ENCODE peak calls at places on chromosomes 12 and 14, in four cellular contexts. U, O, G and R are unnamed samples. For H3K4me1, the result is how much of the 10 kb centered on the place peaks cover.

GRCh38 chr12:52231305-52232232 is 1.5 kb upstream of the KRT7 start:
- DNase-seq in U (peak), G (peak), O (no peak), R (no peak)

GRCh38 chr14:79419571-79420327 is 791.6 kb downstream of the DIO2 start:
- DNase-seq in O (no peak), G (no peak), U (no peak), R (no peak)

GRCh38 chr14:72045271-72045670 is 113.0 kb downstream of the RGS6 start:
- DNase-seq in G (no peak), U (no peak), O (no peak), R (no peak)

GRCh38 chr12:28159688-28160087 is 30.6 kb upstream of the CCDC91 start:
- DNase-seq in G (no peak), O (no peak), U (no peak), R (no peak)

GRCh38 chr14:22556021-22556989 is 32.7 kb downstream of the DAD1 start:
- DNase-seq in G (peak), U (peak), O (peak), R (peak)

GRCh38 chr14:22168092-22168955 is 420.7 kb downstream of the DAD1 start:
- DNase-seq in O (no peak), G (no peak), U (no peak), R (peak)

GRCh38 chr14:22565391-22565945 is 23.6 kb downstream of the DAD1 start:
- DNase-seq in U (no peak), G (no peak), O (no peak), R (no peak)

GRCh38 chr14:98370352-98370751 is 901.6 kb downstream of the BCL11B start:
- DNase-seq in O (no peak), U (peak), G (no peak), R (no peak)

GRCh38 chr12:52971701-52972329 is 22.9 kb downstream of the KRT18 start:
- DNase-seq in G (peak), O (no peak), U (peak), R (no peak)

GRCh38 chr12:122508163-122508562 is 7.4 kb upstream of the ZCCHC8 start:
- DNase-seq in G (no peak), U (no peak), O (no peak), R (no peak)

GRCh38 chr14:92819011-92819410 is 24.9 kb downstream of the GOLGA5 start:
- DNase-seq in G (no peak), O (no peak), U (no peak), R (no peak)

GRCh38 chr12:89353188-89353822 is 1.0 kb upstream of the DUSP6 start:
- DNase-seq in G (peak), O (peak), U (no peak), R (peak)

GRCh38 chr14:91223028-91223783 is 21.3 kb downstream of the GPR68 start:
- DNase-seq in O (no peak), U (peak), G (no peak), R (no peak)

GRCh38 chr14:55701638-55702037 is 121.6 kb downstream of the KTN1 start:
- DNase-seq in O (no peak), G (no peak), U (peak), R (no peak)

GRCh38 chr12:67797316-67797741 is 148.8 kb downstream of the DYRK2 start:
- DNase-seq in O (no peak), U (no peak), G (no peak), R (no peak)

GRCh38 chr12:30286345-30286926 is 409.2 kb downstream of the IPO8 start:
- DNase-seq in U (peak), O (peak), G (no peak), R (no peak)

GRCh38 chr14:67429651-67430205 is 17.8 kb upstream of the PLEK2 start:
- DNase-seq in G (no peak), O (no peak), U (no peak), R (no peak)

GRCh38 chr12:38392584-38393144 is 76.1 kb downstream of the ALG10B start:
- DNase-seq in G (peak), U (peak), O (peak), R (no peak)

GRCh38 chr12:113239811-113240331 is 18.6 kb downstream of the TPCN1 start:
- DNase-seq in G (no peak), U (no peak), O (no peak), R (no peak)

GRCh38 chr12:58554522-58555157 is 365.7 kb downstream of the LRIG3 start:
- DNase-seq in U (no peak), O (no peak), G (no peak), R (no peak)

GRCh38 chr12:4243098-4243795 is 30.3 kb upstream of the CCND2 start:
- DNase-seq in O (no peak), G (no peak), U (no peak), R (no peak)

GRCh38 chr12:26465419-26466097 is 270.2 kb downstream of the SSPN start:
- DNase-seq in U (no peak), O (no peak), G (no peak), R (no peak)

GRCh38 chr12:45732250-45732649 is 2.7 kb downstream of the ARID2 start:
- DNase-seq in U (peak), G (no peak), O (peak), R (peak)

GRCh38 chr14:68943107-68943506 is 36.0 kb downstream of the ACTN1 start:
- DNase-seq in O (no peak), U (no peak), G (no peak), R (no peak)
- H3K4me1 ChIP-seq in O (under half), U (half or more), G (half or more), R (under half)

GRCh38 chr14:28772613-28773012 is 6.0 kb downstream of the FOXG1 start:
- DNase-seq in G (no peak), O (no peak), U (no peak), R (no peak)

GRCh38 chr14:28776482-28777266 is 10.1 kb downstream of the FOXG1 start:
- DNase-seq in G (no peak), O (no peak), U (no peak), R (no peak)

GRCh38 chr14:28774764-28775738 is 8.5 kb downstream of the FOXG1 start:
- DNase-seq in U (no peak), G (no peak), O (no peak), R (no peak)

GRCh38 chr14:28773176-28773575 is 6.6 kb downstream of the FOXG1 start:
- DNase-seq in G (no peak), U (no peak), O (no peak), R (no peak)

DNA sequence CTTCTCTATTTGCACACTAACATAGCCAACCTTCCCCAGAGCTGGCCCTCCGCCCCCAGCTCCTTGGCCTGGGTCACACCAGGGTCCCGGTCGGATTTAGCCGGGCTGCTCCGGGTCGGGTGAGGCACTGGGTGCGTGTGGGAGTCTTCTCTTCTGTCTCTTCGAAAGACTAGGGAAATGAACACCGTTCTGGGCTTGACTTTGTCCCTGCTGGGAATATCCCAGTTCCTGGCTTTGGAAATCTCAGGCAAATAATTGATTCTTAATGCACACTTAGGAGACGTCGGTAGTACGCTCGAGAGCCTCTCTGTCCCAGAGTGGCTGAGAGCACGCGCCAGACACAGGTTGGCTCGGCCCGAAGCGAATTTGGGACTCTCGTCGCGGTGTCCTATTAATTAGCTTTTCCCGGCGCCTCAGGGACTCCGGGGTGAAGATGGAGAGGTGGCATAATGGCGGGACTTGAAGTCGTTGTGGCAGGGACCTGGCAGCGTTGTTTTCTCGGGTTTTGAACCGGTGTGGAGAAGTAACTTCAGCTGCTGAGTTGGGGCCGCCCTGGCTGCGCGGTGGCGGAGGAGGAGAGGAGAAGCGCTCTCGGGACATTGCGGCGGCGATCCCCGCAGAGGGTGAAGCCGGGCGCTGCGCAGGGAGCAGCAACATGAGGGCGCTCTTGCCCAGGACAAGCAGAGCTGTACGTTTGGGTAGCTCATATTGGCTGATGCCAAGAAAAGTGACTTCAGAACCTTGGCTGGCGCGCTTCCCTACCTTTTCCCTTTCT is 7.5 kb downstream of the FOXG1 start:
- DNase-seq in U (no peak), O (no peak), G (no peak), R (no peak)
- TF ChIP-seq EZH2 in U (peak), O (no peak), G (no peak), R (no peak)

DNA sequence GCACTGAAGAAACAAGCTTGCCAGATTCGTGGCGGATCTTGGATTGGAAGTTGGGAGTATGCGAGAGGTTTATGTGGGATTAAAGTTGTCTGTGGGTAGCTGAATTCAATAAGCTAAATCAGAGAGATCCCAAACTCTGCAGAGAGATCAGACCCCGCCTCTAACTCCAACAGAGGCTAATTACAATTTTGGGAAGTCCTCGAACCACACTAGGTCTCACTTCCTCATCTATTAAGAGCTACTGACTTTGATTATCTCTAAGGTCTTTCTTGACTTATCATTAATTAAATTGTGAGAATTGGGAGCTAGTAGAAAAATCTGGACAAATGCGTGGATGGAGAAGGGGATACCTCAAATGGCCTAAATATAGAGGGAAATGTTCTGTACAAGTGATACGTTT is 9.1 kb downstream of the NTF3 start:
- DNase-seq in O (no peak), G (no peak), U (no peak), R (no peak)
- H3K4me3 ChIP-seq in O (no peak), G (no peak), U (no peak), R (no peak)

GRCh38 chr14:20971705-20972021 is 16.4 kb downstream of the RNASE2 start:
- DNase-seq in G (no peak), O (no peak), U (no peak), R (no peak)

GRCh38 chr14:20970647-20970982 is 15.3 kb downstream of the RNASE2 start:
- DNase-seq in U (no peak), O (no peak), G (no peak), R (no peak)

GRCh38 chr14:20970983-20971704 is 15.9 kb downstream of the RNASE2 start:
- DNase-seq in G (peak), O (peak), U (peak), R (peak)

GRCh38 chr14:20976291-20976690 is 13.5 kb upstream of the METTL17 start:
- DNase-seq in G (no peak), U (no peak), O (no peak), R (no peak)

GRCh38 chr14:20973501-20973900 is 16.3 kb upstream of the METTL17 start:
- DNase-seq in G (no peak), U (peak), O (no peak), R (no peak)
- H3K4me1 ChIP-seq in G (under half), U (under half), O (under half), R (under half)

DNA sequence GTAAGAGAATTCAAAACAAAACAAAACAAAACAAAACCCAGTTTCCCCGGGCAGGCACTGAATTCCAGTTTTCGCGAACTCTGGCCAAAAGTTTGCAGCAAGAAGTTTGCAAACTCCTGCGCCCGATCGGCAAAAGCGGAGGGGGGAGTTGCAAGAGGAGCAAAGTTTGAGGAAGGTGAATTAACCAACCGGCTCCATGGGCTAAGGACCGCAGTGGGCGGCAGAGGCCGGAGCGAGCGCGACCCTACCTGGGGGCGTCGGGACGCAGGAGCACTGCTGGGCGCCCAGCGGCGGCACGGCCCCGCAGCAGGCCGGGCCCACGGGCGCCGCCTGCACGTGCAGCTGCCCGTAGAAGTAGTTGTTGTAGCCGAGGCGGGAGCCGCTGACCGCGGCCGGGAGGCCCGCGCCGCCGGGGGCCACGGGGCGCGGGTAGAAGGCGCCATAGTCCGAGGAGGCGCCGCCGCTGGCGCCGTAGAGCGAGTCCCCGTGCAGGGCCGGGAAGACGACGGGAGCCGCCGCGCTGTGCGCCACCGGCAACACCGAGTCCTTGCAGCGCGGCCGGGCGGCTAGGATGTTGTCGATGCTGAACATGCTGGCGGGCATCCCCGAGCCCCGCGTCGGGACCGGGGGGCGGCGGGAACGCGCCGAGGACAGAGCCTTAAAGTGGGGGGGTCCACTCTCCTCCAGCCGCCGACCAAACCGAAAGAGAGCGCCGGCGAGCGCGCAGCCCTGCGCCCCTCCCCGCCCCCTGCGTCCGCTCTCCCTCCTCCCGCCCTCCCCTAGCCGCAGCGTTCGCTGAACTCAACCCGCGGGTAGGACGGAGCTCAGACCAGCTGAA is at the start of gene GSC:
- DNase-seq in O (peak), U (peak), G (no peak), R (no peak)
- TF ChIP-seq EZH2 in O (no peak), U (no peak), G (no peak), R (no peak)